ENCODE peak calls at places on chromosomes 3 and 15, in nine cellular contexts. P is frontal cortex, X is adrenal gland, Y is putamen, U is NCI-H1092, T is LHCN-M2, Q is sciatic nerve, N is substantia nigra, G is brain microvascular endothelial cell. H is an unnamed sample.
A peak's percentile ranks its signal among the peaks of the same experiment; 100 is the strongest.

GRCh38 chr3:151501171-151501790 is 40.4 kb upstream of the IGSF10 start:
- DNase-seq in Y (no peak), G (no peak), P (no peak), T (no peak), U (no peak), X (no peak), N (no peak), Q (no peak), H (no peak)

GRCh38 chr15:29134239-29134638 is 135.4 kb downstream of the NSMCE3 start:
- DNase-seq in G (no peak), Y (no peak), U (no peak), N (no peak), Q (peak; percentile 33), P (no peak), T (no peak), X (peak; percentile 8), H (no peak)

GRCh38 chr15:70427531-70428120 is 329.9 kb upstream of the TLE3 start:
- DNase-seq in N (no peak), X (no peak), U (no peak), Q (no peak), T (no peak), G (no peak), P (no peak), Y (no peak), H (no peak)

GRCh38 chr3:30751610-30752299 is 142.7 kb downstream of the GADL1 start:
- DNase-seq in N (no peak), T (peak; percentile 52), G (peak; percentile 55), P (no peak), X (no peak), Y (no peak), Q (peak; percentile 70), U (no peak), H (peak; percentile 28)

GRCh38 chr3:39783730-39784129 is 25.7 kb upstream of the MYRIP start:
- DNase-seq in N (no peak), X (no peak), T (no peak), Y (no peak), G (no peak), Q (no peak), U (no peak), P (no peak), H (no peak)

GRCh38 chr3:40615916-40616315 is 91.2 kb downstream of the ZNF621 start:
- DNase-seq in G (no peak), N (no peak), U (peak; percentile 29), Y (no peak), Q (no peak), X (no peak), T (no peak), P (no peak), H (no peak)

GRCh38 chr15:77869021-77869895 is 208.3 kb downstream of the TBC1D2B start:
- DNase-seq in Y (no peak), P (no peak), X (no peak), Q (peak; percentile 43), N (no peak), G (no peak), U (no peak), T (no peak), H (no peak)

GRCh38 chr3:72031581-72031980 is 246.6 kb upstream of the PROK2 start:
- DNase-seq in P (no peak), G (peak; percentile 31), U (no peak), Y (no peak), X (peak; percentile 52), Q (no peak), N (no peak), T (peak; percentile 78), H (no peak)

GRCh38 chr3:197309528-197310361 is 11.3 kb upstream of the DLG1 start:
- DNase-seq in N (no peak), Q (no peak), X (peak; percentile 30), U (no peak), G (peak; percentile 87), Y (no peak), P (no peak), T (peak; percentile 94), H (peak; percentile 18)

GRCh38 chr3:33883538-33884203 is 85.2 kb downstream of the PDCD6IP start:
- DNase-seq in G (peak; percentile 49), U (peak; percentile 17), X (no peak), Y (peak; percentile 44), T (peak; percentile 60), P (peak; percentile 33), Q (no peak), N (no peak), H (no peak)

GRCh38 chr3:152291649-152292066 is 22.9 kb downstream of the MBNL1 start:
- DNase-seq in P (no peak), Q (no peak), G (peak; percentile 64), U (no peak), Y (no peak), N (no peak), T (no peak), X (no peak), H (no peak)

GRCh38 chr15:34851751-34852150 is 56.4 kb upstream of the ACTC1 start:
- DNase-seq in Q (no peak), G (no peak), P (no peak), X (no peak), N (no peak), T (no peak), U (no peak), Y (no peak), H (no peak)

GRCh38 chr3:149386299-149386606 is 8.8 kb upstream of the TM4SF1 start:
- DNase-seq in T (no peak), U (no peak), G (no peak), Q (no peak), Y (no peak), X (no peak), P (no peak), N (no peak), H (no peak)

GRCh38 chr3:47482411-47482810 is 6.7 kb upstream of the SCAP start:
- DNase-seq in T (peak; percentile 5), G (no peak), P (no peak), U (no peak), X (no peak), Q (no peak), Y (no peak), N (no peak), H (peak; percentile 30)

GRCh38 chr3:140863481-140864084 is 78.1 kb upstream of the SLC25A36 start:
- DNase-seq in X (peak; percentile 45), N (no peak), Q (peak; percentile 65), Y (peak; percentile 12), T (peak; percentile 61), G (peak; percentile 72), U (peak; percentile 60), P (peak; percentile 22), H (peak; percentile 80)

GRCh38 chr15:59174846-59175831 is 31.5 kb upstream of the LDHAL6B start:
- DNase-seq in X (peak; percentile 24), Y (peak; percentile 63), T (peak; percentile 88), P (peak; percentile 60), U (peak; percentile 10), Q (no peak), G (peak; percentile 80), N (peak; percentile 56), H (peak; percentile 62)